ENCODE peak calls at places on chromosomes 7 and 10, in four cellular contexts. One of them, this sample, is unnamed.

GRCh38 chr7:25638590-25638989 is 410.3 kb upstream of the NPVF start:
- DNase-seq in cardiac fibroblast: no peak
- DNase-seq in T-helper 9 cell: no peak
- DNase-seq in T-helper 17 cell: no peak
- DNase-seq in this sample: no peak

GRCh38 chr7:106978425-106979386 is 65.8 kb upstream of the PRKAR2B start:
- DNase-seq in cardiac fibroblast: no peak
- DNase-seq in T-helper 9 cell: no peak
- DNase-seq in T-helper 17 cell: no peak
- DNase-seq in this sample: no peak

GRCh38 chr10:60428387-60428737 is 38.7 kb upstream of the ANK3 start:
- DNase-seq in cardiac fibroblast: peak; percentile 77
- DNase-seq in T-helper 9 cell: no peak
- DNase-seq in T-helper 17 cell: no peak
- DNase-seq in this sample: no peak

GRCh38 chr10:129695671-129696070 is 228.6 kb downstream of the MGMT start:
- DNase-seq in cardiac fibroblast: no peak
- DNase-seq in T-helper 9 cell: no peak
- DNase-seq in T-helper 17 cell: no peak
- DNase-seq in this sample: no peak

GRCh38 chr10:77605466-77605865 is 32.1 kb downstream of the KCNMA1 start:
- DNase-seq in cardiac fibroblast: no peak
- DNase-seq in T-helper 9 cell: no peak
- DNase-seq in T-helper 17 cell: no peak
- DNase-seq in this sample: no peak

GRCh38 chr7:114426824-114427223 is 12.2 kb downstream of the FOXP2 start:
- DNase-seq in cardiac fibroblast: peak; percentile 66
- DNase-seq in T-helper 9 cell: no peak
- DNase-seq in T-helper 17 cell: no peak
- DNase-seq in this sample: no peak

GRCh38 chr7:103888603-103889153 is 100.8 kb downstream of the RELN start:
- DNase-seq in cardiac fibroblast: no peak
- DNase-seq in T-helper 9 cell: no peak
- DNase-seq in T-helper 17 cell: no peak
- DNase-seq in this sample: no peak

GRCh38 chr7:143288836-143289235 is 685 bp downstream of the CASP2 start:
- DNase-seq in cardiac fibroblast: no peak
- DNase-seq in T-helper 9 cell: no peak
- DNase-seq in T-helper 17 cell: no peak
- DNase-seq in this sample: no peak

GRCh38 chr7:42082144-42082543 is 154.9 kb downstream of the GLI3 start:
- DNase-seq in cardiac fibroblast: peak; percentile 62
- DNase-seq in T-helper 9 cell: no peak
- DNase-seq in T-helper 17 cell: no peak
- DNase-seq in this sample: no peak

GRCh38 chr7:79376297-79377025 is 77.0 kb downstream of the MAGI2 start:
- DNase-seq in cardiac fibroblast: peak; percentile 35
- DNase-seq in T-helper 9 cell: no peak
- DNase-seq in T-helper 17 cell: no peak
- DNase-seq in this sample: no peak

GRCh38 chr10:43585046-43585445 is 10.6 kb upstream of the ZNF239 start:
- DNase-seq in cardiac fibroblast: no peak
- DNase-seq in T-helper 9 cell: no peak
- DNase-seq in T-helper 17 cell: no peak
- DNase-seq in this sample: no peak

GRCh38 chr7:112103246-112103645 is 103.0 kb downstream of the DOCK4 start:
- DNase-seq in cardiac fibroblast: peak; percentile 33
- DNase-seq in T-helper 9 cell: no peak
- DNase-seq in T-helper 17 cell: no peak
- DNase-seq in this sample: no peak

GRCh38 chr7:56079450-56080185 is 13.1 kb downstream of the PHKG1 start:
- DNase-seq in cardiac fibroblast: peak; percentile 84
- DNase-seq in T-helper 9 cell: no peak
- DNase-seq in T-helper 17 cell: no peak
- DNase-seq in this sample: no peak

This sample was measured in T-helper 1 cell.